ENCODE peak calls at places on chromosomes 7 and 10, in four cellular contexts. B, W, S and O are unnamed samples.

GRCh38 chr10:11373626-11374310 is 237.7 kb downstream of the USP6NL start:
- DNase-seq in W (no peak), S (no peak), B (no peak), O (no peak)

GRCh38 chr10:81865581-81865980 is 9.4 kb upstream of the NRG3 start:
- DNase-seq in S (no peak), W (no peak), B (no peak), O (no peak)

GRCh38 chr7:414681-415560 is 104.7 kb downstream of the PDGFA start:
- DNase-seq in W (no peak), S (no peak), B (peak), O (no peak)

GRCh38 chr7:134290286-134290685 is 26.4 kb downstream of the SLC35B4 start:
- DNase-seq in B (no peak), S (no peak), W (no peak), O (no peak)

GRCh38 chr7:64636386-64636785 is 29.5 kb upstream of the ZNF107 start:
- DNase-seq in W (no peak), B (no peak), S (no peak), O (no peak)

GRCh38 chr10:63525021-63525420 is 3.8 kb downstream of the REEP3 start:
- DNase-seq in W (no peak), B (no peak), S (no peak), O (no peak)

GRCh38 chr7:95180-95862 is 97.0 kb upstream of the FAM20C start:
- DNase-seq in B (no peak), W (no peak), S (no peak), O (no peak)

GRCh38 chr10:87861566-87861952 is 1.8 kb downstream of the KLLN start:
- DNase-seq in B (peak), W (peak), S (peak), O (peak)

GRCh38 chr10:7410800-7411670 is at the start of gene SFMBT2:
- DNase-seq in W (peak), S (peak), B (peak), O (peak)

GRCh38 chr7:104950754-104951153 is 63.3 kb upstream of the KMT2E start:
- DNase-seq in B (no peak), S (no peak), W (no peak), O (no peak)

GRCh38 chr7:150631866-150632864 is at the start of gene GIMAP6:
- DNase-seq in S (no peak), B (no peak), W (peak), O (peak)

GRCh38 chr10:32155075-32155516 is 98.9 kb upstream of the KIF5B start:
- DNase-seq in S (peak), B (no peak), W (no peak), O (no peak)

GRCh38 chr10:110914411-110914810 is 4.6 kb downstream of the BBIP1 start:
- DNase-seq in W (no peak), S (no peak), B (no peak), O (no peak)

GRCh38 chr7:24216576-24217116 is 67.3 kb upstream of the NPY start:
- DNase-seq in B (no peak), W (no peak), S (no peak), O (no peak)

GRCh38 chr10:127906548-127907377 is at the start of gene PTPRE:
- DNase-seq in S (no peak), W (peak), B (no peak), O (peak)

GRCh38 chr7:78716876-78717275 is 736.6 kb downstream of the MAGI2 start:
- DNase-seq in S (no peak), B (no peak), W (no peak), O (no peak)

GRCh38 chr7:123185756-123186155 is 14.0 kb downstream of the SLC13A1 start:
- DNase-seq in B (no peak), S (no peak), W (no peak), O (no peak)